ENCODE peak calls at places on chromosomes 3 and 15, in seven cellular contexts. I is PC-3, V is heart right ventricle, C is body of pancreas, A is MCF 10A, R is CD14-positive monocyte, K is KBM-7. H is an unnamed sample.
A peak's percentile ranks its signal among the peaks of the same experiment; 100 is the strongest.

GRCh38 chr15:79884204-79884596 is 12.6 kb downstream of the MTHFS start:
- DNase-seq in I (no peak), V (no peak), C (no peak), A (no peak), R (no peak), K (no peak), H (no peak)

GRCh38 chr3:132222868-132223538 is 94.2 kb upstream of the ACP3 start:
- DNase-seq in I (no peak), V (no peak), C (peak; percentile 29), A (peak; percentile 48), R (no peak), K (no peak), H (no peak)

GRCh38 chr3:172159962-172160538 is 120.7 kb downstream of the FNDC3B start:
- DNase-seq in I (no peak), V (peak; percentile 75), C (peak; percentile 65), A (peak; percentile 57), R (peak; percentile 71), K (peak; percentile 76), H (peak; percentile 78)

GRCh38 chr3:25457642-25458419 is 29.8 kb downstream of the RARB start:
- DNase-seq in I (no peak), V (no peak), C (no peak), A (no peak), R (no peak), K (no peak), H (no peak)

GRCh38 chr15:40366204-40367037 is 8.4 kb downstream of the DISP2 start:
- DNase-seq in I (no peak), V (no peak), C (no peak), A (no peak), R (no peak), K (no peak), H (no peak)

GRCh38 chr3:14289590-14290453 is 111.2 kb downstream of the LSM3 start:
- DNase-seq in I (peak; percentile 62), V (peak; percentile 56), C (no peak), A (peak; percentile 14), R (no peak), K (no peak), H (peak; percentile 46)

GRCh38 chr15:57610130-57610529 is 18.4 kb downstream of the MYZAP start:
- DNase-seq in I (peak; percentile 93), V (peak; percentile 76), C (peak; percentile 93), A (peak; percentile 79), R (no peak), K (peak; percentile 5), H (peak; percentile 73)

GRCh38 chr3:27094721-27095120 is 274.5 kb downstream of the NEK10 start:
- DNase-seq in I (no peak), V (no peak), C (no peak), A (no peak), R (no peak), K (peak; percentile 37), H (peak; percentile 22)

GRCh38 chr3:46673151-46674030 is 20.1 kb downstream of the ALS2CL start:
- DNase-seq in I (no peak), V (no peak), C (peak; percentile 4), A (no peak), R (peak; percentile 42), K (no peak), H (no peak)

GRCh38 chr15:48751595-48751994 is 59.3 kb downstream of the CEP152 start:
- DNase-seq in I (no peak), V (no peak), C (no peak), A (no peak), R (no peak), K (no peak), H (no peak)